ENCODE peak calls at places on chromosome 20, in eight cellular contexts. H is AG10803; A is adipocyte; P is kidney glomerular epithelial cell; G is GM12864; J is activated effector memory CD4-positive, alpha-beta T cell treated with anti-CD3 and anti-CD28 coated beads, Interleukin-2, amount 50 U/mL, for 16 hours; M is tibial artery; E is activated CD4-positive, alpha-beta T cell treated with anti-CD3 and anti-CD28 coated beads for 1 hour. L is an unnamed sample.

GRCh38 chr20:24738981-24739633 is 210.0 kb upstream of the CST7 start:
- DNase-seq in H (no peak), A (no peak), P (no peak), G (peak), J (no peak), M (no peak), E (no peak), L (no peak)

GRCh38 chr20:51315390-51315789 is 227.1 kb downstream of the NFATC2 start:
- DNase-seq in H (no peak), A (no peak), P (no peak), G (no peak), J (no peak), M (no peak), E (no peak), L (no peak)

GRCh38 chr20:57625181-57625958 is 5.1 kb upstream of the ZBP1 start:
- DNase-seq in H (no peak), A (no peak), P (no peak), G (no peak), J (no peak), M (no peak), E (no peak), L (no peak)

GRCh38 chr20:62392077-62392418 is 5.1 kb downstream of the RPS21 start:
- DNase-seq in H (no peak), A (no peak), P (no peak), G (no peak), J (no peak), M (no peak), E (no peak), L (no peak)

GRCh38 chr20:25532015-25532751 is 53.1 kb downstream of the NINL start:
- DNase-seq in H (no peak), A (no peak), P (no peak), G (no peak), J (no peak), M (no peak), E (no peak), L (no peak)

GRCh38 chr20:11841972-11842461 is 75.7 kb upstream of the BTBD3 start:
- DNase-seq in H (no peak), A (no peak), P (no peak), G (no peak), J (no peak), M (no peak), E (no peak), L (no peak)

GRCh38 chr20:20237093-20237959 is 130.6 kb upstream of the INSM1 start:
- DNase-seq in H (peak), A (peak), P (peak), G (no peak), J (no peak), M (peak), E (no peak), L (peak)

GRCh38 chr20:46568570-46569129 is 18.2 kb upstream of the OCSTAMP start:
- DNase-seq in H (peak), A (peak), P (no peak), G (no peak), J (no peak), M (peak), E (no peak), L (peak)

GRCh38 chr20:2986466-2986865 is 57.0 kb upstream of the GNRH2 start:
- DNase-seq in H (peak), A (peak), P (no peak), G (no peak), J (peak), M (no peak), E (no peak), L (peak)

GRCh38 chr20:8589956-8590355 is 457.9 kb downstream of the PLCB1 start:
- DNase-seq in H (no peak), A (no peak), P (peak), G (no peak), J (no peak), M (no peak), E (no peak), L (peak)

GRCh38 chr20:31452575-31452974 is 12.1 kb downstream of the DEFB123 start:
- DNase-seq in H (no peak), A (peak), P (no peak), G (no peak), J (no peak), M (no peak), E (no peak), L (no peak)

GRCh38 chr20:49575551-49576060 is 7.7 kb upstream of the PTGIS start:
- DNase-seq in H (peak), A (peak), P (no peak), G (no peak), J (peak), M (peak), E (no peak), L (no peak)

GRCh38 chr20:20525756-20526155 is 157.9 kb downstream of the INSM1 start:
- DNase-seq in H (no peak), A (no peak), P (no peak), G (no peak), J (no peak), M (no peak), E (no peak), L (no peak)

GRCh38 chr20:1479831-1480595 is 11.2 kb downstream of the SIRPB2 start:
- DNase-seq in H (no peak), A (no peak), P (no peak), G (no peak), J (no peak), M (no peak), E (no peak), L (no peak)

L was measured in EL.